ENCODE peak calls at places on chromosomes 12 and 14, in six cellular contexts. C is GM04503; Z is WERI-Rb-1; J is substantia nigra; Q is activated CD8-positive, alpha-beta memory T cell treated with anti-CD3 and anti-CD28 coated beads for 24 hours; U is iris pigment epithelial cell. N is an unnamed sample.

GRCh38 chr12:42135264-42135814 is 9.3 kb downstream of the GXYLT1 start:
- DNase-seq in C (peak), Z (no peak), J (no peak), Q (no peak), U (peak), N (peak)

GRCh38 chr12:116881325-116881866 is at the start of gene HRK:
- DNase-seq in C (no peak), Z (peak), J (no peak), Q (peak), U (no peak), N (no peak)

GRCh38 chr12:119061208-119061796 is 80.0 kb downstream of the SRRM4 start:
- DNase-seq in C (no peak), Z (no peak), J (no peak), Q (no peak), U (peak), N (no peak)

GRCh38 chr12:19440019-19440858 is 947 bp downstream of the AEBP2 start:
- DNase-seq in C (no peak), Z (peak), J (peak), Q (peak), U (peak), N (no peak)

GRCh38 chr14:105473677-105474477 is 744 bp upstream of the CRIP2 start:
- DNase-seq in C (no peak), Z (peak), J (peak), Q (peak), U (peak), N (peak)

GRCh38 chr12:124228050-124228711 is 66.7 kb upstream of the RFLNA start:
- DNase-seq in C (no peak), Z (no peak), J (no peak), Q (no peak), U (no peak), N (no peak)

GRCh38 chr12:26319511-26319910 is 124.1 kb downstream of the SSPN start:
- DNase-seq in C (no peak), Z (no peak), J (no peak), Q (no peak), U (peak), N (no peak)

GRCh38 chr14:74296037-74296467 is 6.7 kb downstream of the ABCD4 start:
- DNase-seq in C (no peak), Z (no peak), J (no peak), Q (no peak), U (no peak), N (no peak)

GRCh38 chr12:52050116-52050770 is 999 bp upstream of the NR4A1 start:
- DNase-seq in C (no peak), Z (no peak), J (no peak), Q (no peak), U (no peak), N (no peak)

GRCh38 chr14:61254803-61255526 is 26.2 kb downstream of the TMEM30B start:
- DNase-seq in C (no peak), Z (no peak), J (no peak), Q (no peak), U (no peak), N (no peak)